ENCODE peak calls at places on chromosomes 11 and 22, in nine cellular contexts. O is psoas muscle; B is tibial nerve; J is heart left ventricle; R is heart right ventricle; V is RWPE2; Z is spleen; M is K562; S is CD8-positive, alpha-beta memory T cell. X is an unnamed sample.

GRCh38 chr11:84648413-84648812 is 978.7 kb downstream of the DLG2 start:
- DNase-seq in O (no peak), B (no peak), J (no peak), R (no peak), V (no peak), Z (no peak), M (no peak), S (no peak), X (no peak)

GRCh38 chr11:73493838-73494598 is 103.9 kb downstream of the FAM168A start:
- DNase-seq in O (no peak), B (no peak), J (peak; percentile 35), R (no peak), V (no peak), Z (no peak), M (no peak), S (no peak), X (no peak)

GRCh38 chr11:112822478-112823274 is 138.5 kb upstream of the NCAM1 start:
- DNase-seq in O (no peak), B (no peak), J (no peak), R (no peak), V (no peak), Z (no peak), M (no peak), S (no peak), X (peak; percentile 54)

GRCh38 chr22:43338766-43339345 is 4.3 kb downstream of the SCUBE1 start:
- DNase-seq in O (no peak), B (no peak), J (no peak), R (no peak), V (no peak), Z (no peak), M (no peak), S (no peak), X (no peak)

GRCh38 chr11:17351510-17352176 is at the start of gene NCR3LG1:
- DNase-seq in O (peak; percentile 65), B (peak; percentile 15), J (peak; percentile 63), R (peak; percentile 33), V (no peak), Z (peak; percentile 91), M (peak; percentile 73), S (peak; percentile 67), X (peak; percentile 40)

GRCh38 chr11:16784671-16785070 is 46.2 kb downstream of the C11orf58 start:
- DNase-seq in O (no peak), B (no peak), J (no peak), R (no peak), V (no peak), Z (no peak), M (no peak), S (no peak), X (no peak)

GRCh38 chr11:83409476-83409875 is 123.3 kb upstream of the CCDC90B start:
- DNase-seq in O (no peak), B (no peak), J (no peak), R (no peak), V (no peak), Z (no peak), M (no peak), S (no peak), X (no peak)

GRCh38 chr11:63985812-63986155 is 454 bp upstream of the OTUB1 start:
- DNase-seq in O (no peak), B (no peak), J (no peak), R (no peak), V (no peak), Z (peak; percentile 94), M (peak; percentile 62), S (peak; percentile 61), X (no peak)

GRCh38 chr11:62337682-62338181 is 484 bp downstream of the ASRGL1 start:
- DNase-seq in O (no peak), B (no peak), J (no peak), R (peak; percentile 7), V (no peak), Z (peak; percentile 80), M (peak; percentile 41), S (no peak), X (peak; percentile 34)

GRCh38 chr11:77196961-77197360 is 68.9 kb downstream of the MYO7A start:
- DNase-seq in O (no peak), B (no peak), J (no peak), R (no peak), V (peak; percentile 37), Z (peak; percentile 45), M (no peak), S (no peak), X (no peak)

GRCh38 chr22:30305906-30306628 is 16.8 kb upstream of the CASTOR1 start:
- DNase-seq in O (no peak), B (no peak), J (no peak), R (no peak), V (no peak), Z (no peak), M (peak; percentile 47), S (no peak), X (no peak)

GRCh38 chr11:130088217-130088616 is 18.5 kb downstream of the APLP2 start:
- DNase-seq in O (no peak), B (no peak), J (no peak), R (no peak), V (no peak), Z (no peak), M (no peak), S (no peak), X (no peak)

GRCh38 chr11:64150481-64151239 is 15.3 kb downstream of the MACROD1 start:
- DNase-seq in O (peak; percentile 79), B (no peak), J (peak; percentile 75), R (peak; percentile 52), V (no peak), Z (peak; percentile 81), M (no peak), S (no peak), X (no peak)

GRCh38 chr22:49628351-49629023 is 199.2 kb downstream of the BRD1 start:
- DNase-seq in O (no peak), B (no peak), J (no peak), R (no peak), V (peak; percentile 24), Z (peak; percentile 69), M (no peak), S (no peak), X (peak; percentile 37)

GRCh38 chr22:50282361-50283144 is 12.4 kb upstream of the MAPK11 start:
- DNase-seq in O (no peak), B (no peak), J (no peak), R (no peak), V (peak; percentile 96), Z (no peak), M (no peak), S (no peak), X (no peak)

GRCh38 chr11:61959026-61959608 is 8.3 kb downstream of the FTH1 start:
- DNase-seq in O (no peak), B (no peak), J (no peak), R (no peak), V (no peak), Z (peak; percentile 38), M (no peak), S (no peak), X (no peak)

GRCh38 chr11:7924526-7924925 is 6.5 kb downstream of the OR10A6 start:
- DNase-seq in O (no peak), B (no peak), J (no peak), R (no peak), V (no peak), Z (no peak), M (no peak), S (no peak), X (no peak)

GRCh38 chr11:111367411-111368284 is 11.4 kb downstream of the POU2AF1 start:
- DNase-seq in O (no peak), B (no peak), J (no peak), R (no peak), V (no peak), Z (no peak), M (no peak), S (no peak), X (no peak)

GRCh38 chr22:41446057-41446501 is 522 bp downstream of the TOB2 start:
- DNase-seq in O (peak; percentile 34), B (no peak), J (no peak), R (peak; percentile 24), V (peak; percentile 62), Z (peak; percentile 91), M (peak; percentile 23), S (peak; percentile 5), X (peak; percentile 16)

GRCh38 chr11:64244107-64244506 is 2.6 kb downstream of the PPP1R14B start:
- DNase-seq in O (no peak), B (no peak), J (no peak), R (no peak), V (no peak), Z (no peak), M (peak; percentile 36), S (no peak), X (no peak)

GRCh38 chr11:78808903-78809302 is 234.2 kb upstream of the NARS2 start:
- DNase-seq in O (no peak), B (no peak), J (no peak), R (no peak), V (no peak), Z (no peak), M (no peak), S (no peak), X (no peak)

GRCh38 chr11:130523609-130524008 is 75.2 kb downstream of the ADAMTS15 start:
- DNase-seq in O (peak; percentile 29), B (no peak), J (no peak), R (no peak), V (no peak), Z (no peak), M (no peak), S (no peak), X (no peak)

DNA sequence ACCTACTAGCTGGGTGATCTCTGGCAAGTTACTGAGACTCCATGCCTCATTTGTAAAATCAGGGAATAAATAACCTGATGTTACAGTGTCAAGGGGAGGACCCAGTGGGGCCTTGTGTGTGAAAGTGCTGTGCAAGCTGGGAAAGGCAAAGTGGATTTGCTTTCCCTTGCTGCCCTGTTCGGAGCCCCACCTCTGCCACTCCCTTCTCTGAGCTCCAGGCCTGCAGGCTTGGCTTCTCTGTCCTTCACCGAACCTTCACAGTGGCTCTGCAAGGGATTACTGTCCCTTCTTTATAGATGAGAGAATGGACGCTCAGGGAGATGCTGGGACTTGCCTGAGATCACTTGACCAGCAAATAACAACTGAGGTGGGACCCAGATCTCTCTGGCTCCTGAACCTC is 828 bp upstream of the SLCO2B1 start:
- DNase-seq in O (no peak), B (no peak), J (no peak), R (no peak), V (no peak), Z (no peak), M (no peak), S (no peak), X (no peak)
- H3K4me1 ChIP-seq in O (no peaks in the 10 kb centered on the region), B (no peaks in the 10 kb centered on the region), J (peaks cover 9% of the 10 kb centered on the region), R (peaks cover 42% of the 10 kb centered on the region), V (no peaks in the 10 kb centered on the region), Z (peaks cover 40% of the 10 kb centered on the region), M (peaks cover 3% of the 10 kb centered on the region), S (no peaks in the 10 kb centered on the region), X (peaks cover 35% of the 10 kb centered on the region)

GRCh38 chr11:1087279-1087960 is 12.7 kb downstream of the MUC2 start:
- DNase-seq in O (no peak), B (no peak), J (peak; percentile 18), R (no peak), V (peak; percentile 48), Z (no peak), M (no peak), S (no peak), X (no peak)
- H3K9me3 ChIP-seq in O (no peaks in the 10 kb centered on the region), B (no peaks in the 10 kb centered on the region), J (no peaks in the 10 kb centered on the region), R (no peaks in the 10 kb centered on the region), V (no peaks in the 10 kb centered on the region), Z (no peaks in the 10 kb centered on the region), M (no peaks in the 10 kb centered on the region), S (no peaks in the 10 kb centered on the region), X (no peaks in the 10 kb centered on the region)

GRCh38 chr22:24893341-24894070 is 53.0 kb downstream of the LHFPL7 start:
- DNase-seq in O (no peak), B (no peak), J (no peak), R (no peak), V (no peak), Z (no peak), M (no peak), S (no peak), X (no peak)
- H3K27ac ChIP-seq in O (peak overlapping the region; percentile 92), B (peak overlapping the region; percentile 88), J (peak overlapping the region; percentile 70), R (peak overlapping the region; percentile 75), V (peak overlapping the region; percentile 89), Z (no peak overlapping the region), M (no peak overlapping the region), S (no peak overlapping the region), X (no peak overlapping the region)

GRCh38 chr11:31815743-31816466 is 4.8 kb upstream of the PAX6 start:
- DNase-seq in O (no peak), B (no peak), J (no peak), R (no peak), V (no peak), Z (peak; percentile 59), M (peak; percentile 30), S (no peak), X (peak; percentile 13)
- H3K4me1 ChIP-seq in O (peaks cover 53% of the 10 kb centered on the region), B (peaks cover 56% of the 10 kb centered on the region), J (peaks cover 54% of the 10 kb centered on the region), R (peaks cover 72% of the 10 kb centered on the region), V (no peaks in the 10 kb centered on the region), Z (peaks cover 75% of the 10 kb centered on the region), M (peaks cover 63% of the 10 kb centered on the region), S (peaks cover 34% of the 10 kb centered on the region), X (no peaks in the 10 kb centered on the region)